ENCODE peak calls at places on chromosomes 6 and 20, in four cellular contexts. L, X, U and H are unnamed samples.

GRCh38 chr6:132715204-132715603 is 1.3 kb upstream of the VNN1 start:
- DNase-seq in U (no peak), X (peak; percentile 75), L (peak; percentile 66), H (peak; percentile 15)

GRCh38 chr20:53129557-53129956 is 157.4 kb downstream of the TSHZ2 start:
- DNase-seq in X (no peak), L (no peak), U (no peak), H (no peak)

GRCh38 chr6:34200340-34200971 is 36.2 kb upstream of the HMGA1 start:
- DNase-seq in X (no peak), L (no peak), U (no peak), H (no peak)

GRCh38 chr6:71410681-71411080 is 122.1 kb downstream of the OGFRL1 start:
- DNase-seq in L (no peak), U (no peak), X (peak; percentile 75), H (no peak)

GRCh38 chr6:6890400-6890858 is 217.3 kb upstream of the RREB1 start:
- DNase-seq in L (no peak), U (no peak), X (no peak), H (no peak)

GRCh38 chr6:167766986-167767714 is 59.6 kb upstream of the AFDN start:
- DNase-seq in L (no peak), U (no peak), X (no peak), H (no peak)

GRCh38 chr20:61296629-61297019 is 44.6 kb downstream of the CDH4 start:
- DNase-seq in X (no peak), L (no peak), U (no peak), H (no peak)

GRCh38 chr6:35483892-35484645 is 12.8 kb downstream of the TEAD3 start:
- DNase-seq in X (no peak), L (no peak), U (no peak), H (no peak)